ENCODE peak calls at places on chromosome 12, in four cellular contexts. C, X, V and J are unnamed samples.

GRCh38 chr12:97951717-97952116 is 489.1 kb downstream of the RMST start:
- DNase-seq in C (no peak), X (no peak), V (no peak), J (no peak)

GRCh38 chr12:106978035-106978800 is 8.7 kb downstream of the MTERF2 start:
- DNase-seq in X (peak; percentile 45), C (no peak), V (no peak), J (no peak)

GRCh38 chr12:96809522-96809921 is 97.5 kb upstream of the NEDD1 start:
- DNase-seq in C (no peak), X (no peak), V (no peak), J (no peak)

GRCh38 chr12:52836042-52836466 is 1.9 kb upstream of the KRT79 start:
- DNase-seq in V (peak; percentile 42), C (no peak), X (no peak), J (peak; percentile 75)

GRCh38 chr12:109016978-109017377 is 3.9 kb downstream of the SVOP start:
- DNase-seq in X (no peak), C (no peak), V (no peak), J (no peak)

GRCh38 chr12:117144599-117144998 is 45.4 kb upstream of the TESC start:
- DNase-seq in V (no peak), C (no peak), X (peak; percentile 45), J (no peak)

GRCh38 chr12:82174936-82175335 is 183.3 kb downstream of the CCDC59 start:
- DNase-seq in X (no peak), C (no peak), V (no peak), J (no peak)

GRCh38 chr12:34406996-34407300 is 384.7 kb downstream of the ALG10 start:
- DNase-seq in X (peak; percentile 0), V (no peak), C (no peak), J (peak; percentile 77)

GRCh38 chr12:68804654-68805591 is 3.1 kb upstream of the MDM2 start:
- DNase-seq in C (no peak), X (no peak), V (no peak), J (no peak)

GRCh38 chr12:79769189-79769859 is 78.6 kb upstream of the PAWR start:
- DNase-seq in V (no peak), X (no peak), C (no peak), J (no peak)

GRCh38 chr12:1332327-1332726 is 262.1 kb downstream of the FBXL14 start:
- DNase-seq in C (no peak), X (no peak), V (no peak), J (no peak)

GRCh38 chr12:56658921-56659320 is 13.1 kb upstream of the ATP5F1B start:
- DNase-seq in X (no peak), C (no peak), V (no peak), J (no peak)

GRCh38 chr12:39723831-39724230 is 104.2 kb upstream of the ABCD2 start:
- DNase-seq in C (no peak), V (peak; percentile 16), X (peak; percentile 30), J (no peak)

GRCh38 chr12:28164644-28165313 is 25.5 kb upstream of the CCDC91 start:
- DNase-seq in X (no peak), C (no peak), V (no peak), J (no peak)

GRCh38 chr12:128458301-128458974 is 191.5 kb downstream of the TMEM132C start:
- DNase-seq in X (no peak), C (no peak), V (no peak), J (no peak)

GRCh38 chr12:26152507-26153102 is 27.8 kb upstream of the BHLHE41 start:
- DNase-seq in C (no peak), V (no peak), X (no peak), J (no peak)
- TF ChIP-seq CTCF in C (no peak), V (no peak), X (no peak), J (no peak)

DNA sequence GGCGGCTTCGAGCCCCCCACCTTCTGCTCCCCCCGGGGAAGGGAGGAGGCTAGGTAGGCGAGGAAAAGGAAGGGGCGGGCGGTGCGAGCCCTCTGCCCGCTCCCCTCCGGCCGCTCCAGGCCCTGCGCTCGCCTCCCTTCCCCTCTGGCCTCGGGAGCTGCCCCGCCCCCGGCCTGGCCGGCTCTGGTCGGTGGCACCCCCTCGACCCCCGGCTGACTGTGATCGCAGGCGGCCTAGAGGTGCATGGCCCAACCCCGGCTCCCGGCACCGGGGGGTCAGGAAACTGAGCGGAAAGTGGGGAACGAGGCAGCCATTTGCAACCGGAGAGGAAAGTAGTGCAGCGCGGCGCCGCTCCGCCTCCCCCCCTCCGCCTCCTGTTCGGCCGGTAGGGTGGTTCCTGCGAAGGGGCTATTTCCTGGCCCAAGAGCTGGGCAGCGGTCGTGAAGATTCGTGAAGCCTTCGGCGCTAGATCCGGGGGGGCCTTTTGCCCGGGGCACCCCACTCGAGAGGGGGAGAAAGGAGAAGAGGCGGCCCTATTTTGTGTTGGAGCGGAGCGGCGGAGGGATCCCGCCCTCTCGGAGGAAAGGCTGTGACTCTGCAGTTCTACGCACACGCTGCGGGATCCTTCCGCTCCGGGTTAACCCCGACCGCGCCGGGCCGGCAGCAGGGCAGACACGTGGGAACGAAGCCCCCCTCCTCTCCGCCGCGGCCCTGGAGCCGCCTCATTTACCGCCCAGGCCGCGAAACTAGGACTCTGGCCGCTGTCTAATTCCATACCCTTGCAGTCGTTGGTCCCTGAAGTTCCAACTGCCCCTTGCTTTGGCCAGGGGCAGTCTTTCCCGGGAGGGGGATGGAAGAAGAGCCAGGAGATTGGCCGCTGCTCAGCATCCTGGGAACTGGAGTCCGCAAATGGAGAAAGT is at the start of gene KMT2D:
- DNase-seq in X (peak; percentile 92), V (peak; percentile 97), C (peak; percentile 94), J (peak; percentile 97)
- TF ChIP-seq CTCF in X (peak; percentile 50), V (peak; percentile 16), C (peak; percentile 42), J (peak; percentile 70)

GRCh38 chr12:49231881-49232650 is 32.8 kb upstream of the TUBA1C start:
- DNase-seq in C (no peak), V (no peak), X (no peak), J (no peak)

GRCh38 chr12:49230810-49231209 is 34.1 kb upstream of the TUBA1C start:
- DNase-seq in V (no peak), C (no peak), X (no peak), J (no peak)

GRCh38 chr12:49230176-49230575 is 34.7 kb upstream of the TUBA1C start:
- DNase-seq in X (no peak), V (no peak), C (no peak), J (no peak)

GRCh38 chr12:49233842-49234526 is 30.9 kb upstream of the TUBA1C start:
- DNase-seq in V (no peak), X (peak; percentile 79), C (no peak), J (no peak)

GRCh38 chr12:49232940-49233841 is 31.7 kb upstream of the TUBA1C start:
- DNase-seq in C (no peak), X (peak; percentile 83), V (no peak), J (no peak)
- TF ChIP-seq CTCF in C (no peak), X (peak; percentile 54), V (peak; percentile 15), J (no peak)

GRCh38 chr12:11209098-11209497 is 22.4 kb upstream of the TAS2R42 start:
- DNase-seq in V (no peak), C (no peak), X (no peak), J (no peak)
- TF ChIP-seq CTCF in V (no peak), C (no peak), X (no peak), J (no peak)